ENCODE peak calls at places on chromosomes 4 and X, in six cellular contexts. X, B, Y, F, N and M are unnamed samples.

GRCh38 chrX:41005445-41005992 is 79.7 kb upstream of the USP9X start:
- DNase-seq in X (no peak), B (no peak), Y (no peak), F (no peak), N (no peak), M (no peak)

GRCh38 chr4:133149932-133150642 is 993 bp downstream of the PCDH10 start:
- DNase-seq in X (no peak), B (no peak), Y (no peak), F (no peak), N (no peak), M (no peak)

GRCh38 chr4:126850286-126850685 is 782.5 kb upstream of the INTU start:
- DNase-seq in X (peak; percentile 89), B (peak; percentile 1), Y (no peak), F (peak; percentile 93), N (no peak), M (peak; percentile 93)

GRCh38 chrX:19070555-19070994 is 51.7 kb downstream of the ADGRG2 start:
- DNase-seq in X (no peak), B (no peak), Y (no peak), F (no peak), N (no peak), M (no peak)

GRCh38 chr4:151854731-151855130 is 93.9 kb upstream of the GATB start:
- DNase-seq in X (no peak), B (no peak), Y (no peak), F (peak; percentile 57), N (no peak), M (no peak)

GRCh38 chr4:106767991-106768390 is 268.1 kb downstream of the DKK2 start:
- DNase-seq in X (no peak), B (no peak), Y (no peak), F (no peak), N (no peak), M (no peak)

GRCh38 chr4:36392049-36392448 is 110.6 kb downstream of the DTHD1 start:
- DNase-seq in X (peak; percentile 20), B (no peak), Y (no peak), F (no peak), N (no peak), M (no peak)

GRCh38 chr4:94757192-94758140 is at the start of gene BMPR1B:
- DNase-seq in X (peak; percentile 65), B (peak; percentile 82), Y (peak; percentile 75), F (peak; percentile 82), N (no peak), M (no peak)

GRCh38 chr4:113316879-113317278 is 267.4 kb downstream of the ANK2 start:
- DNase-seq in X (no peak), B (peak; percentile 20), Y (peak; percentile 14), F (no peak), N (peak; percentile 73), M (no peak)

DNA sequence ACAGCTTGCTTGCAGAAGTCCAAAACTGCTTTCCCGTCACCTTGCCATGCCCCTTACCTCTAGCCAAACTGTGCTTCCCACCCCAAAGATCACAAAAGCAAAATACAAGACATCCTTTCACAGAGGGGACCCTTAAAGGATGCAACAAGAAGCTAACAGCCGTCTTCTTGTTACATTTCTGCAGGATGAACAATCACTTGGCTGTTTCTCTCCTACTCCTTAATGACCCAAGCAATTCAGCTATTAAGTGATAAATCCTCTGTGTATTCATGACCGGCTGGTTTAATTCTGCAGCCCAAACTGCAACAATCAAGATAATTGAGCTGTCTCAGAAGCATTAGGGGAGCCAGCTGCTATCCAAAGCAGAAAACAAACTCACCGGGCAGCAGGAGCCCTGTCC is 85.9 kb upstream of the ACSL4 start:
- DNase-seq in X (no peak), B (no peak), Y (peak; percentile 29), F (no peak), N (no peak), M (no peak)
- H3F3A ChIP-seq in X (no peaks in the 10 kb centered on the region), B (no peaks in the 10 kb centered on the region), Y (peaks cover 15% of the 10 kb centered on the region), F (no peaks in the 10 kb centered on the region), N (no peaks in the 10 kb centered on the region), M (no peaks in the 10 kb centered on the region)

DNA sequence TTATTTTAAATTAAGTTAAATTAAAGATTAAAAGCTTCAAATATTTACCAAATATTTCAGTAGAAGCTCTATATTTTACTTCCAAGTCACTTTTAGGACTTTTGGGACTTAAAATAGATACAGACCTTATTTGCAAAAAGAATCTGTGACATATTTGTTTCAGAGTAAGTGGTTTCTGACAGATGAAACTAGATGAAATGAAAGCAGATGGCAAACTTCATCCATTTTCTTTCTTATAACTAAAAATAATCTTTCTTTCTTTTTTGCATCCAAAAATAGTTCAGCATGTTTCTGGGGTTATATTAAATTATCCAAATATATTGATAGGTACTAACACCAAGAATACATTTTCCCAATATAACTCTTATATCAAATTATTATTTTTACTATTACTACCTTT is 6.6 kb upstream of the UTP3 start:
- DNase-seq in X (no peak), B (no peak), Y (no peak), F (no peak), N (peak; percentile 79), M (no peak)
- H3F3A ChIP-seq in X (no peaks in the 10 kb centered on the region), B (peaks cover 4% of the 10 kb centered on the region), Y (no peaks in the 10 kb centered on the region), F (peaks cover 14% of the 10 kb centered on the region), N (peaks cover 53% of the 10 kb centered on the region), M (no peaks in the 10 kb centered on the region)

DNA sequence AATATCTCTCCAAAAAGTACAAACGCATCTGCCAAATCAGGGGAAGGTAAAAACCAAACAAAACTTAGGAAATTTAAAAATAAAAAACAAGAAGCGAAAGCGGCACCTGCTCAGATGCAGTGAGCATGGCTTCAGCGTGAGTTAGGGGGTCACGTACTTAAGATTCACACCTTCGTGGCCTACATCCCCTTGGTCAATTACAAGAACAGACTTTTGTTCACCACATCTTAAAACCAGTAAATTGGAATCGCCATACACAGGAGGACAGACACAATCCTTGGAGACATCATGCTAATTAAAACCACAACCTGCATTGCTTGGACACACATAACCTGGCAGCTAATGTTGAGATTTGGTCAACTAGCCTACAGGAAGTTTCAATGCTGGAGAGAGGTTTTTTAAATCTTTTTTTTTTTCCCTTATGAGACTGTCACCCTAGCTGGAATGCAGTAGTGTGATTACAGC is 12.5 kb upstream of the SEL1L3 start:
- DNase-seq in X (no peak), B (no peak), Y (no peak), F (no peak), N (peak; percentile 65), M (no peak)
- H3F3A ChIP-seq in X (no peaks in the 10 kb centered on the region), B (no peaks in the 10 kb centered on the region), Y (no peaks in the 10 kb centered on the region), F (no peaks in the 10 kb centered on the region), N (peaks cover 25% of the 10 kb centered on the region), M (no peaks in the 10 kb centered on the region)

DNA sequence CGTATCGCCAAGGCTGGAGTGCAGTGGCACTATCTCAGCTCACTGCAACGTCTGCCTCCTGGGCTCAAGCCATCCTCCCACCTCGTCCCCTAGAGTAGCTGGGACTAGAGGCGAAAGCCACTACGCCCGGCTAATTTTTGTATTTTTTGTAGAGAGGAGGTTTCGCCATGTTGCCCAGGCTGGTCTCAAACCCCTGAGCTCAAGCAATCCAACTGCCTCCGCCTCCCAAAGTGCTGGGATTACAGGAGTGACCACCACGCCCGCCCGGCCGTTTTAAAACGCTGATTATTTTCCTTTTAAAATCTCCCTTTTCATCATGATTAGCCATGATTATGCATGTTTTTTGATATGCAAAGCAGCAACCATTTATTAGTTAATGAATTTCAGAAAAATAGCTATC is 2.2 kb downstream of the N4BP2 start:
- DNase-seq in X (no peak), B (no peak), Y (no peak), F (peak; percentile 17), N (no peak), M (no peak)
- H3F3A ChIP-seq in X (no peaks in the 10 kb centered on the region), B (peaks cover 18% of the 10 kb centered on the region), Y (peaks cover 30% of the 10 kb centered on the region), F (peaks cover 12% of the 10 kb centered on the region), N (peaks cover 34% of the 10 kb centered on the region), M (peaks cover 7% of the 10 kb centered on the region)

DNA sequence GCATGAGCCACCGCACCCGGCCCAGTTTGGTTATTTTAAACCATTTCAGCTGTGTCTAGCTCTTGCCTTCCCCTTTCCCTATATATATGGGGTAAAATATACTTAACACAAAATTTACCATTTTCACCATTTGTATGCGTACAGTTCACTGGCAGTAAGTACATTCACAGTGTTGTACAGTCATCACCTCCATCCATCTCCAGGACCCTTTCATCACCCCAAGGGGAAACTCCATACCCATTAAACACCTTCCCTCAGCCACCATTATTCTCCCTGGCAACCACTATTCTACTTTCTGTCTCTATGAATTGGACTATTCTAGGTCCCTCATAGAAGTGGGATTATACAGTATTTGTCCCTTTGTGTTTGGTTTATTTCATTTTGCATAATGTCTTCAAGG is 106.4 kb downstream of the TMEM131L start:
- DNase-seq in X (no peak), B (no peak), Y (no peak), F (no peak), N (no peak), M (no peak)
- H3F3A ChIP-seq in X (no peaks in the 10 kb centered on the region), B (no peaks in the 10 kb centered on the region), Y (no peaks in the 10 kb centered on the region), F (peaks cover 18% of the 10 kb centered on the region), N (no peaks in the 10 kb centered on the region), M (no peaks in the 10 kb centered on the region)

GRCh38 chr4:40241026-40241425 is 44.2 kb downstream of the RHOH start:
- DNase-seq in X (no peak), B (no peak), Y (no peak), F (no peak), N (no peak), M (no peak)
- H3F3A ChIP-seq in X (no peaks in the 10 kb centered on the region), B (no peaks in the 10 kb centered on the region), Y (no peaks in the 10 kb centered on the region), F (peaks cover 5% of the 10 kb centered on the region), N (peaks cover 17% of the 10 kb centered on the region), M (no peaks in the 10 kb centered on the region)

GRCh38 chr4:153634737-153635353 is 49.2 kb upstream of the TLR2 start:
- DNase-seq in X (peak; percentile 48), B (peak; percentile 56), Y (peak; percentile 47), F (peak; percentile 47), N (peak; percentile 21), M (no peak)
- H3F3A ChIP-seq in X (no peaks in the 10 kb centered on the region), B (no peaks in the 10 kb centered on the region), Y (no peaks in the 10 kb centered on the region), F (no peaks in the 10 kb centered on the region), N (no peaks in the 10 kb centered on the region), M (no peaks in the 10 kb centered on the region)

GRCh38 chr4:25870081-25870480 is 7.3 kb upstream of the SEL1L3 start:
- DNase-seq in X (no peak), B (no peak), Y (no peak), F (no peak), N (peak; percentile 25), M (no peak)

GRCh38 chr4:25874641-25875040 is 11.9 kb upstream of the SEL1L3 start:
- DNase-seq in X (no peak), B (no peak), Y (no peak), F (no peak), N (no peak), M (no peak)

GRCh38 chr4:25867781-25868180 is 5.0 kb upstream of the SEL1L3 start:
- DNase-seq in X (no peak), B (no peak), Y (no peak), F (no peak), N (no peak), M (no peak)

GRCh38 chr4:25873632-25874129 is 10.9 kb upstream of the SEL1L3 start:
- DNase-seq in X (no peak), B (no peak), Y (no peak), F (no peak), N (no peak), M (no peak)

GRCh38 chr4:25872851-25873631 is 10.3 kb upstream of the SEL1L3 start:
- DNase-seq in X (no peak), B (no peak), Y (no peak), F (no peak), N (no peak), M (no peak)
- H3F3A ChIP-seq in X (no peaks in the 10 kb centered on the region), B (no peaks in the 10 kb centered on the region), Y (no peaks in the 10 kb centered on the region), F (no peaks in the 10 kb centered on the region), N (peaks cover 20% of the 10 kb centered on the region), M (no peaks in the 10 kb centered on the region)